ENCODE peak calls at places on chromosomes 7 and 10, in eight cellular contexts. R is GM23248; P is activated effector memory CD4-positive, alpha-beta T cell treated with anti-CD3 and anti-CD28 coated beads, Interleukin-2, amount 50 U/mL, for 16 hours; A is iPS-NIHi11; K is EL; L is gastrocnemius medialis; H is M059J; Q is aorta. O is an unnamed sample.
A peak's percentile ranks its signal among the peaks of the same experiment; 100 is the strongest.

GRCh38 chr7:147547252-147547897 is 1043.2 kb upstream of the C7orf33 start:
- DNase-seq in R (peak; percentile 17), P (no peak), A (peak; percentile 37), K (peak; percentile 28), L (no peak), H (no peak), Q (no peak), O (no peak)

GRCh38 chr7:82210422-82211184 is 233.0 kb downstream of the CACNA2D1 start:
- DNase-seq in R (peak; percentile 8), P (no peak), A (no peak), K (no peak), L (no peak), H (no peak), Q (no peak), O (no peak)

GRCh38 chr10:63466168-63466935 is 575 bp upstream of the JMJD1C start:
- DNase-seq in R (peak; percentile 79), P (peak; percentile 67), A (peak; percentile 49), K (peak; percentile 66), L (peak; percentile 40), H (peak; percentile 71), Q (peak; percentile 79), O (peak; percentile 68)

GRCh38 chr10:35035641-35036040 is 54.5 kb downstream of the CUL2 start:
- DNase-seq in R (no peak), P (no peak), A (no peak), K (no peak), L (no peak), H (no peak), Q (no peak), O (no peak)

GRCh38 chr10:51879238-51879637 is 179.8 kb upstream of the CSTF2T start:
- DNase-seq in R (peak; percentile 100), P (no peak), A (no peak), K (peak; percentile 92), L (peak; percentile 31), H (peak; percentile 92), Q (no peak), O (no peak)

GRCh38 chr7:80039255-80039884 is 95.3 kb upstream of the GNAI1 start:
- DNase-seq in R (peak; percentile 18), P (no peak), A (no peak), K (no peak), L (no peak), H (peak; percentile 28), Q (no peak), O (no peak)

GRCh38 chr10:8331896-8332729 is 277.6 kb downstream of the GATA3 start:
- DNase-seq in R (peak; percentile 54), P (peak; percentile 94), A (peak; percentile 30), K (peak; percentile 23), L (peak; percentile 15), H (peak; percentile 89), Q (peak; percentile 79), O (peak; percentile 59)

GRCh38 chr10:121536271-121536918 is 61.8 kb downstream of the FGFR2 start:
- DNase-seq in R (peak; percentile 2), P (no peak), A (no peak), K (no peak), L (no peak), H (no peak), Q (no peak), O (no peak)

GRCh38 chr7:46654546-46655443 is 733.7 kb upstream of the IGFBP3 start:
- DNase-seq in R (peak; percentile 34), P (no peak), A (no peak), K (peak; percentile 38), L (no peak), H (peak; percentile 71), Q (no peak), O (no peak)

GRCh38 chr10:61642692-61643091 is 20.0 kb upstream of the CABCOCO1 start:
- DNase-seq in R (peak; percentile 86), P (no peak), A (no peak), K (peak; percentile 69), L (no peak), H (peak; percentile 70), Q (no peak), O (no peak)

GRCh38 chr7:5470721-5471311 is 47.2 kb upstream of the TNRC18 start:
- DNase-seq in R (no peak), P (no peak), A (no peak), K (no peak), L (no peak), H (no peak), Q (no peak), O (no peak)

GRCh38 chr10:10794776-10795175 is 222.9 kb upstream of the CELF2 start:
- DNase-seq in R (no peak), P (no peak), A (no peak), K (peak; percentile 84), L (no peak), H (peak; percentile 70), Q (no peak), O (no peak)

GRCh38 chr10:117597216-117597615 is 54.7 kb downstream of the EMX2 start:
- DNase-seq in R (peak; percentile 59), P (no peak), A (no peak), K (peak; percentile 58), L (no peak), H (no peak), Q (no peak), O (no peak)